ENCODE peak calls at places on chromosomes 6 and 20, in nine cellular contexts. H is body of pancreas, L is left ventricle myocardium inferior, I is heart right ventricle, B is HFF-Myc, P is astrocyte of the spinal cord, G is prostate gland, N is hepatocyte, V is AG09309. K is an unnamed sample.

GRCh38 chr6:30900863-30901417 is 7.1 kb upstream of the GTF2H4 start:
- DNase-seq in H (no peak), N (no peak), P (no peak), L (no peak), B (no peak), I (no peak), V (no peak), G (no peak), K (no peak)

GRCh38 chr20:62704341-62704948 is 4.2 kb upstream of the NTSR1 start:
- DNase-seq in H (peak), I (peak), P (peak), G (peak), N (peak), V (peak), B (peak), L (peak), K (no peak)

GRCh38 chr6:30889138-30889885 is 5.0 kb downstream of the DDR1 start:
- DNase-seq in I (no peak), P (no peak), G (no peak), H (no peak), B (no peak), L (no peak), V (no peak), N (no peak), K (no peak)

GRCh38 chr6:134421496-134421895 is 103.6 kb upstream of the SGK1 start:
- DNase-seq in V (no peak), B (no peak), L (no peak), N (no peak), I (no peak), H (no peak), P (peak), G (no peak), K (no peak)

GRCh38 chr6:5827061-5828037 is 179.4 kb downstream of the NRN1 start:
- DNase-seq in I (no peak), H (no peak), L (no peak), N (no peak), B (no peak), P (no peak), V (no peak), G (no peak), K (no peak)

GRCh38 chr6:162409986-162410715 is 317.4 kb downstream of the PRKN start:
- DNase-seq in G (no peak), N (no peak), V (no peak), P (peak), B (no peak), H (no peak), L (no peak), I (no peak), K (no peak)

GRCh38 chr20:6916938-6917337 is 149.5 kb downstream of the BMP2 start:
- DNase-seq in H (no peak), G (no peak), P (no peak), N (no peak), B (no peak), V (no peak), I (no peak), L (no peak), K (no peak)

GRCh38 chr6:28657756-28658465 is 132.2 kb downstream of the GPX5 start:
- DNase-seq in V (no peak), I (peak), L (no peak), P (peak), G (no peak), B (peak), H (peak), N (peak), K (peak)

GRCh38 chr20:13995841-13996240 is 525 bp downstream of the MACROD2 start:
- DNase-seq in P (peak), B (no peak), V (no peak), G (peak), L (peak), H (peak), N (peak), I (peak), K (peak)
- TF ChIP-seq CTCF in P (no peak), B (no peak), V (no peak), G (peak), L (no peak), H (no peak), N (no peak), I (no peak), K (peak)

GRCh38 chr20:45827030-45827652 is at the start of gene TNNC2:
- DNase-seq in N (no peak), H (no peak), V (no peak), I (no peak), L (no peak), G (no peak), P (no peak), B (no peak), K (no peak)
- H3K4me3 ChIP-seq in N (no peak), H (no peak), V (no peak), I (no peak), L (no peak), G (no peak), P (no peak), B (no peak), K (no peak)

DNA sequence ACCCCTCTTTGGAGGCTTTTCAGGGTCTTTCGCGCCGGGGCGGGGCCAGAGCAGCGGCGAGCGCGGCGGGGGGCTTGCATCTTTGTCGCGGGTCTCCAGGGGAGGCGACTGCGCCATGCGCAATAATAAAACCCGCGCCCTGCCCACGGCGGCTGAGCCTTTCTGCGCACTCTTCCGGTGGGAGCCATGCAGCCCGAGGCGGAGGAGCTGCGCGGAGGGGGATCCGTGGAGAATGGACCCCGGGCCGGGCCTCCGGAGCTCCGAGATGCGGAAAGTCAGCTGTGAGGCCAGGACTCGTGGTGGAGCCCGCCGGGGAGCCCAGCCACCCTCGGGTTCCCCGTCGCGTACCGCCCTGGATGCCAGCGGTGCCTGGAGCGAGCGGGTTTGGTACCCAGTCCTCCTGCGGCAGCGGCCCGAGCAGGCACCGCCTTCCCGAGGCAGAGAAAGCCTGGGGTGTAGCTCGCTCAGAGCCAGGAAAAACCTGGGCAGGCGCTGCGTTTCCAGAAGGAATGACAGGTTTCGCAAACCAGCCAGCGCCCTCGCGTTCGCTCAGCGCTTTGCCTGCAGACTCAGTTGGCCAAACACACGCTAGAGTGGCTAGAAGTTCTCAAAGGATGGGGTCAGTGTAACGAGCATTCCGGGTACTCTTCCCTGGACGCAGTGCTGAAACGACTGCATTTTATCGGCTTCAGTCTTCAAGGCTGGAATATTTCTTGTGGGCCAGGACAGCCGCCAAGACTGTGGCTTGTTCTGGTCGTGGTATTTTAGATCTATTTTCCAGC is 1.3 kb downstream of the AKAP12 start:
- DNase-seq in V (no peak), H (peak), N (peak), L (peak), I (peak), P (peak), G (peak), B (peak), K (peak)
- TF ChIP-seq CTCF in V (no peak), H (no peak), N (no peak), L (no peak), I (no peak), P (no peak), G (no peak), B (no peak), K (peak)

DNA sequence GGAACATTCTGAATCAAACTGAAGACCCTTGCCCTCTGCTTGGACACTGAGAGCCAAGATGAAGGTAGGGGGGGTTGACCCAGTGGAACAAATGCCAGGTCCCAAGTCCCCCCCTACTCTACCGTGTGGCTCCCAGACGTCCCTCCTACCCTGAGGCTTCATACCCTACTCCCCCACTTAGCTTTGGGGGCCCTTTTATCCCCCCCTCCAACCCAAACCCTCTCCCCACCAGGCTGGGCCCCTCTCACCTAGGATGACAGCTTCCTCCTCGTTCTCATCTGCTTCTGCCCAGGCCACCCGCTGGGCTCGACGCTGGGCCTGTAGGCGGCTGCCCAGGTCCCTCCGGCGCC is 1.5 kb downstream of the DDRGK1 start:
- DNase-seq in B (no peak), P (no peak), N (no peak), V (no peak), H (no peak), L (no peak), I (no peak), G (no peak), K (no peak)
- H3K4me3 ChIP-seq in B (peak), P (peak), N (peak), V (peak), H (peak), L (peak), I (peak), G (peak), K (peak)

GRCh38 chr6:43120938-43121913 is 45.1 kb downstream of the PTK7 start:
- DNase-seq in L (peak), P (peak), G (no peak), B (peak), V (peak), H (peak), I (peak), N (peak), K (peak)
- TF ChIP-seq CTCF in L (no peak), P (peak), G (no peak), B (no peak), V (no peak), H (no peak), I (no peak), N (no peak), K (no peak)

GRCh38 chr6:136086686-136087085 is 163.4 kb downstream of the MTFR2 start:
- DNase-seq in I (no peak), V (no peak), H (no peak), P (no peak), B (no peak), N (no peak), G (no peak), L (no peak), K (no peak)
- H3K4me3 ChIP-seq in I (no peak), V (no peak), H (no peak), P (no peak), B (no peak), N (no peak), G (no peak), L (peak), K (no peak)

DNA sequence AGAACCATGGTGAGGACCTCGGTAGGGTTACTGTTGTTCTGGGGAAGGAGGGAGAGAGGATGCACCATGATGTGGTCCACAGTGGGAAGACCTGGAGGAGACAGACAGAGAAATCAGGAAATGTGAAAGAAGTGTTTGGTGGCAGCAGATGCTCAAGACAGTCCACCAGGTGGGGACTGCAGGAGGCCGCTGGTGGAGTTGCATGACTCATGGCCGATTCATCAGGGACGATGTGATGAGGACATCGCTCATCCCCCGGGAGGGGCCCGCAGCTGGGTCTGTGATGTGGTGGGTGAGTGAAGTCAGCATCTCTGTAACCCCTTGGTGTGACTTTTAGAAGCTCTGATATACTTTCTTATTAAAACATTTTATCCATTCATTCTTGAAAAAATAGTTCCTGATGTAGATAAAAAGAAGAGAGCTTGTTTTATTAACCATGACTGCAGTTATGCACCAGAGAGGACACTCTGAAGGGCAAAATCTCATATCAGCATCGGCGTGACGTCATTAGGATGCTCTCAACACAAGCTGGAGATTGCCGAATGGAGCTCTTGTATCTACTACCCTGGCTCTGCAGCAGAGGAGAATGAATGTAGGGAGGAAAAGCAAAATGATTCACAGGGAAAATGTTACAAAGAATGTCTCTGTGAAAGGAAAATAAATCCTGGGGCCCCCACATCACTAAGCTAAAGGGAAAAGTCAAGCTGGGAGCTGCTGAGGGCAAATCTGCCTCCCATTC is 71.2 kb downstream of the RAMACL start:
- DNase-seq in I (no peak), P (peak), H (no peak), V (peak), G (no peak), N (peak), L (no peak), B (peak), K (no peak)
- TF ChIP-seq CTCF in I (peak), P (peak), H (no peak), V (peak), G (peak), N (peak), L (peak), B (peak), K (no peak)

GRCh38 chr6:56540950-56541600 is 101.6 kb downstream of the DST start:
- DNase-seq in N (peak), G (no peak), V (no peak), L (no peak), I (no peak), B (no peak), P (no peak), H (no peak), K (no peak)
- H3K4me3 ChIP-seq in N (peak), G (peak), V (no peak), L (peak), I (peak), B (peak), P (peak), H (no peak), K (peak)

K was measured in WERI-Rb-1.